ENCODE peak calls at places on chromosomes 4 and X, in four cellular contexts. O, F, P and Y are unnamed samples. For H3K4me1, the result is how much of the 10 kb centered on the place peaks cover.

GRCh38 chr4:139890810-139891209 is 225.2 kb downstream of the MGST2 start:
- DNase-seq in O (no peak), F (no peak), P (no peak), Y (no peak)

GRCh38 chrX:115259238-115259875 is 25.5 kb upstream of the LRCH2 start:
- DNase-seq in O (no peak), F (peak), P (no peak), Y (no peak)

GRCh38 chr4:122224348-122224747 is 72.2 kb downstream of the BLTP1 start:
- DNase-seq in O (no peak), F (no peak), P (peak), Y (no peak)

GRCh38 chr4:128571747-128572146 is 237.8 kb upstream of the JADE1 start:
- DNase-seq in O (no peak), F (peak), P (no peak), Y (no peak)

GRCh38 chrX:11416600-11416999 is 123.4 kb downstream of the AMELX start:
- DNase-seq in O (no peak), F (no peak), P (no peak), Y (no peak)

GRCh38 chr4:144402176-144402575 is 243.8 kb upstream of the HHIP start:
- DNase-seq in O (no peak), F (no peak), P (peak), Y (no peak)

GRCh38 chrX:17438221-17438620 is 63.2 kb downstream of the NHS start:
- DNase-seq in O (no peak), F (no peak), P (no peak), Y (no peak)

GRCh38 chr4:122285285-122285684 is 93.5 kb upstream of the ADAD1 start:
- DNase-seq in O (no peak), F (peak), P (no peak), Y (no peak)

GRCh38 chr4:102344955-102345794 is at the start of gene SLC39A8:
- DNase-seq in O (peak), F (peak), P (peak), Y (peak)

GRCh38 chr4:51895158-51895557 is 52.2 kb downstream of the DCUN1D4 start:
- DNase-seq in O (no peak), F (no peak), P (no peak), Y (no peak)

GRCh38 chr4:30821891-30822612 is 101.9 kb downstream of the PCDH7 start:
- DNase-seq in O (no peak), F (peak), P (no peak), Y (no peak)

GRCh38 chr4:152727784-152728183 is 48.0 kb upstream of the TMEM154 start:
- DNase-seq in O (no peak), F (no peak), P (no peak), Y (no peak)

GRCh38 chr4:30181918-30182317 is 538.3 kb upstream of the PCDH7 start:
- DNase-seq in O (no peak), F (no peak), P (no peak), Y (no peak)

GRCh38 chrX:14398725-14399124 is 130.6 kb upstream of the GLRA2 start:
- DNase-seq in O (no peak), F (peak), P (no peak), Y (no peak)

DNA sequence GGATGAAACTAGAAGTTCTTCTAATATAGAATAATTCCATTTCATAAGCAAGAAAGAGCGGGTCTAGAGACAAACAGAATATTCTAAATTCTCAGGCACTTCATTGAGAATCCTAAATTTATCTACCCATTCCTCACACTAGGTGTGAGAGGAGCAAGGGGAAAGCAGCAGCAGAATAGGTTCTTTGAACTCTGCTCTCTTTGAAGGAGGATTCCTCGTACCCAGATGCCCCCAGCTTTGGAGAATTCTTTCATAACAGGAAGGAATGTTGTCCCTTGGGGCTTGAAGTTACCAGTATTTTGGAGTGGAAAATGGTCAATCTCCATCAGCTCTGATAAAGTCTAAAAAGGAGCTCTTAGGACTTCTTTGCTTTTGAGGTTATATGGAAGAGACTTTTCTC is 59.7 kb upstream of the RASGEF1B start:
- DNase-seq in O (no peak), F (no peak), P (no peak), Y (no peak)
- H3K4me1 ChIP-seq in O (under half), F (under half), P (under half), Y (under half)

GRCh38 chrX:24377911-24378468 is 17.6 kb downstream of the SUPT20HL1 start:
- DNase-seq in O (no peak), F (no peak), P (no peak), Y (no peak)
- H3K4me1 ChIP-seq in O (under half), F (under half), P (under half), Y (under half)

GRCh38 chr4:187469627-187470026 is 525.9 kb upstream of the ZFP42 start:
- DNase-seq in O (no peak), F (no peak), P (no peak), Y (no peak)
- H3K4me1 ChIP-seq in O (under half), F (under half), P (under half), Y (under half)

DNA sequence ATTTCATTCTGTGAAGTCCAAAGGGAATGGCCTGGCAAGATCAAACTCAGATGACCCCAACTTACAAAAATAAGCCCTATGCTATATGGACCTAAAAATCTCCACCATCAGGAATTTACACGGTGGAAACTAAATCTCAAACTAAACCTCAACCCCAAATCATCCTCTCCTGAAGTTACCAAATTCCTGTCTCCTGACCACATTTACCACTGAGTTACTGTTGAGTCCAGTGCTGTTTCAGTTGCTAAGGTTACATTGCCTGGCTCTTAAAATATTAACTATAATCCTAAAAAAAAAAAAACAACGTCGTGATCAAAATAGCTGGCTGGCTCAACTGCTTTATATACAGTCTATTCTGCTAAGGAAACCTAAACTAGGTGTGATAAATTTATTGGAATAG is 315.2 kb upstream of the SLIT2 start:
- DNase-seq in O (no peak), F (no peak), P (no peak), Y (no peak)
- H3K4me1 ChIP-seq in O (under half), F (under half), P (under half), Y (under half)

GRCh38 chr4:48046059-48046458 is 29.5 kb downstream of the NIPAL1 start:
- DNase-seq in O (no peak), F (no peak), P (no peak), Y (no peak)
- H3K4me1 ChIP-seq in O (under half), F (under half), P (under half), Y (under half)

GRCh38 chr4:111464251-111465045 is 680.8 kb upstream of the FAM241A start:
- DNase-seq in O (no peak), F (no peak), P (no peak), Y (no peak)
- H3K4me1 ChIP-seq in O (under half), F (under half), P (under half), Y (under half)

GRCh38 chr4:48902266-48902665 is 4.3 kb downstream of the OCIAD2 start:
- DNase-seq in O (no peak), F (no peak), P (no peak), Y (no peak)
- H3K4me1 ChIP-seq in O (half or more), F (under half), P (under half), Y (under half)

DNA sequence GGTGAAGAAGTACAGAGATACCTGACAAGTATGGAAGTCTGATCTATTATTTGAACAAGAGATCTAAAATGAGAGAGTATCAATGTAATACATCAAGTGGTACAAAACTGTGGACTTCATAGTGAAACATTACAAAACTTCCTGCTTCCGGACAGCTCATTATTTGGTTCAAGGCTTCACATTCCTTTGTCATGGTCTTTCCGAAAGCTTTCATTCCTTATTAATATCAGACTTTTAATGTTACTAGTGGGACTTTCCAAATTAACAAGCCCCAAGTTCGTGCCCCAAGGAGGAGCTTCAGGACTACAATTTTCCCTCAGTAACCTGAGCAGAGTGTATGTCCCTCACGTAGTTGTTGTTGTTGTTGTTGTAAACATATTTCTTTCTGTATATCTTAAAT is 1.2 kb downstream of the CHIC2 start:
- DNase-seq in O (no peak), F (peak), P (no peak), Y (no peak)
- H3K4me1 ChIP-seq in O (under half), F (under half), P (under half), Y (under half)